ENCODE peak calls at places on chromosomes 1 and 21, in five cellular contexts. D, A, O, F and M are unnamed samples.

GRCh38 chr1:33072707-33073106 is 8.2 kb upstream of the AZIN2 start:
- DNase-seq in F (no peak), D (no peak), O (no peak), A (peak; percentile 39), M (no peak)

GRCh38 chr1:247322849-247323586 is 8.6 kb downstream of the ZNF496 start:
- DNase-seq in D (no peak), A (no peak), F (no peak), O (no peak), M (no peak)

GRCh38 chr1:206547104-206547503 is 39.8 kb downstream of the RASSF5 start:
- DNase-seq in O (no peak), A (no peak), F (no peak), D (no peak), M (no peak)

GRCh38 chr1:53285546-53285945 is 42.3 kb downstream of the LRP8 start:
- DNase-seq in A (no peak), O (no peak), D (no peak), F (no peak), M (no peak)

GRCh38 chr1:112704908-112705627 is 1.9 kb downstream of the RHOC start:
- DNase-seq in D (peak; percentile 88), O (peak; percentile 94), F (peak; percentile 85), A (peak; percentile 99), M (peak; percentile 98)

GRCh38 chr21:15638856-15639549 is 90.8 kb upstream of the USP25 start:
- DNase-seq in A (no peak), O (peak; percentile 85), D (peak; percentile 8), F (no peak), M (peak; percentile 65)

GRCh38 chr1:54335396-54336056 is 70.7 kb downstream of the SSBP3 start:
- DNase-seq in F (peak; percentile 67), D (no peak), A (peak; percentile 98), O (peak; percentile 75), M (peak; percentile 84)

GRCh38 chr1:34591751-34592629 is 162.9 kb upstream of the GJB5 start:
- DNase-seq in O (no peak), D (no peak), A (no peak), F (no peak), M (peak; percentile 7)

GRCh38 chr1:229940689-229941088 is 126.3 kb upstream of the GALNT2 start:
- DNase-seq in A (peak; percentile 84), O (no peak), D (peak; percentile 41), F (no peak), M (peak; percentile 25)

GRCh38 chr1:17438977-17439249 is 564 bp downstream of the RCC2 start:
- DNase-seq in O (no peak), A (no peak), F (peak; percentile 29), D (no peak), M (no peak)

GRCh38 chr1:180183426-180183825 is 28.8 kb downstream of the QSOX1 start:
- DNase-seq in D (no peak), F (no peak), A (no peak), O (no peak), M (no peak)

GRCh38 chr1:44842415-44842762 is 664 bp downstream of the PTCH2 start:
- DNase-seq in F (no peak), D (no peak), O (no peak), A (no peak), M (peak; percentile 48)

GRCh38 chr1:29752141-29752540 is 515.8 kb downstream of the PTPRU start:
- DNase-seq in O (peak; percentile 15), D (peak; percentile 81), F (no peak), A (no peak), M (peak; percentile 84)

GRCh38 chr1:50704126-50704525 is 255.9 kb downstream of the FAF1 start:
- DNase-seq in D (peak; percentile 52), A (peak; percentile 43), O (peak; percentile 39), F (no peak), M (peak; percentile 60)

GRCh38 chr1:46747683-46748288 is 28.9 kb upstream of the EFCAB14 start:
- DNase-seq in O (peak; percentile 61), A (peak; percentile 37), F (no peak), D (peak; percentile 90), M (peak; percentile 84)

GRCh38 chr1:203276916-203277535 is 28.3 kb upstream of the BTG2 start:
- DNase-seq in D (no peak), O (no peak), F (peak; percentile 74), A (no peak), M (no peak)

GRCh38 chr1:56215771-56216170 is 363.6 kb downstream of the PLPP3 start:
- DNase-seq in D (no peak), F (no peak), A (no peak), O (no peak), M (no peak)

GRCh38 chr1:236618507-236618906 is 14.2 kb upstream of the HEATR1 start:
- DNase-seq in O (no peak), F (no peak), D (no peak), A (no peak), M (no peak)

GRCh38 chr1:92482665-92483441 is 3.9 kb downstream of the GFI1 start:
- DNase-seq in A (peak; percentile 44), F (no peak), O (no peak), D (peak; percentile 33), M (peak; percentile 36)

GRCh38 chr1:6014130-6014999 is 22.1 kb upstream of the NPHP4 start:
- DNase-seq in F (peak; percentile 87), D (no peak), A (no peak), O (no peak), M (no peak)

GRCh38 chr1:110565565-110565964 is 40.6 kb downstream of the KCNA2 start:
- DNase-seq in A (no peak), O (no peak), D (no peak), F (no peak), M (no peak)

GRCh38 chr1:170665625-170666024 is 1.7 kb downstream of the PRRX1 start:
- DNase-seq in D (no peak), F (peak; percentile 44), A (no peak), O (no peak), M (no peak)